ENCODE peak calls at places on chromosomes 1 and 21, in four cellular contexts. N, A, Q and B are unnamed samples.

GRCh38 chr1:198125995-198126758 is 30.6 kb upstream of the NEK7 start:
- DNase-seq in N (no peak), A (no peak), Q (no peak), B (peak)

GRCh38 chr1:57157818-57158606 is 192.2 kb upstream of the C8B start:
- DNase-seq in A (no peak), Q (no peak), N (no peak), B (no peak)

GRCh38 chr1:10651793-10652192 is 144.7 kb downstream of the CASZ1 start:
- DNase-seq in A (peak), Q (no peak), N (no peak), B (no peak)

GRCh38 chr1:243732627-243733026 is 117.4 kb downstream of the AKT3 start:
- DNase-seq in N (no peak), Q (no peak), A (no peak), B (no peak)

GRCh38 chr21:42056996-42057689 is 14.0 kb upstream of the UMODL1 start:
- DNase-seq in A (no peak), N (no peak), Q (no peak), B (no peak)

GRCh38 chr1:45584351-45585109 is 689 bp downstream of the NASP start:
- DNase-seq in Q (peak), N (peak), A (peak), B (peak)

GRCh38 chr1:110783292-110783918 is 89.5 kb upstream of the CD53 start:
- DNase-seq in A (peak), Q (peak), N (peak), B (peak)

GRCh38 chr1:157170677-157171515 is 32.7 kb upstream of the ETV3 start:
- DNase-seq in A (peak), N (peak), Q (no peak), B (peak)

GRCh38 chr1:40625076-40625475 is 40.4 kb downstream of the RIMS3 start:
- DNase-seq in N (peak), Q (peak), A (no peak), B (peak)

GRCh38 chr1:49046305-49046704 is 269.6 kb upstream of the BEND5 start:
- DNase-seq in A (no peak), Q (no peak), N (no peak), B (no peak)

GRCh38 chr1:202237052-202237451 is 43.5 kb downstream of the LGR6 start:
- DNase-seq in N (peak), A (peak), Q (no peak), B (peak)

GRCh38 chr21:42112223-42112622 is 41.1 kb downstream of the UMODL1 start:
- DNase-seq in N (no peak), Q (no peak), A (no peak), B (no peak)

GRCh38 chr1:237303929-237304328 is 261.9 kb downstream of the RYR2 start:
- DNase-seq in N (no peak), A (no peak), Q (no peak), B (no peak)

GRCh38 chr1:153374077-153374476 is 1.3 kb downstream of the S100A12 start:
- DNase-seq in Q (no peak), N (no peak), A (no peak), B (no peak)

GRCh38 chr1:207873055-207873890 is 37.7 kb downstream of the CD34 start:
- DNase-seq in A (peak), N (no peak), Q (no peak), B (no peak)

GRCh38 chr1:36448530-36449051 is 1.7 kb downstream of the OSCP1 start:
- DNase-seq in Q (no peak), N (no peak), A (peak), B (no peak)

GRCh38 chr1:67833595-67833926 is 294 bp upstream of the GNG12 start:
- DNase-seq in A (no peak), N (peak), Q (no peak), B (no peak)

GRCh38 chr1:21783679-21784603 is 992 bp upstream of the USP48 start:
- DNase-seq in A (peak), Q (no peak), N (no peak), B (peak)

GRCh38 chr1:9593492-9594465 is 5.1 kb downstream of the TMEM201 start:
- DNase-seq in Q (peak), N (peak), A (peak), B (peak)
- H3K27ac ChIP-seq in Q (peak), N (no peak), A (no peak), B (peak)

GRCh38 chr1:51555866-51556619 is 37.0 kb upstream of the EPS15 start:
- DNase-seq in Q (no peak), N (no peak), A (no peak), B (no peak)
- TF ChIP-seq POLR2A in Q (no peak), N (no peak), A (no peak), B (no peak)

GRCh38 chr1:226731257-226731893 is 7.7 kb downstream of the ITPKB start:
- DNase-seq in Q (no peak), A (no peak), N (no peak), B (no peak)
- H3K27ac ChIP-seq in Q (peak), A (no peak), N (no peak), B (no peak)

GRCh38 chr1:65066379-65066765 is 81.6 kb upstream of the AK4 start:
- DNase-seq in N (no peak), Q (no peak), A (no peak), B (no peak)

GRCh38 chr1:65069186-65069585 is 78.8 kb upstream of the AK4 start:
- DNase-seq in A (no peak), Q (no peak), N (no peak), B (no peak)

GRCh38 chr1:65068202-65069011 is 79.6 kb upstream of the AK4 start:
- DNase-seq in A (peak), N (peak), Q (no peak), B (no peak)

GRCh38 chr1:65066766-65067490 is 81.1 kb upstream of the AK4 start:
- DNase-seq in N (peak), Q (peak), A (peak), B (peak)

GRCh38 chr1:65067491-65068201 is 80.4 kb upstream of the AK4 start:
- DNase-seq in A (peak), N (peak), Q (peak), B (peak)
- TF ChIP-seq POLR2A in A (peak), N (no peak), Q (peak), B (no peak)

DNA sequence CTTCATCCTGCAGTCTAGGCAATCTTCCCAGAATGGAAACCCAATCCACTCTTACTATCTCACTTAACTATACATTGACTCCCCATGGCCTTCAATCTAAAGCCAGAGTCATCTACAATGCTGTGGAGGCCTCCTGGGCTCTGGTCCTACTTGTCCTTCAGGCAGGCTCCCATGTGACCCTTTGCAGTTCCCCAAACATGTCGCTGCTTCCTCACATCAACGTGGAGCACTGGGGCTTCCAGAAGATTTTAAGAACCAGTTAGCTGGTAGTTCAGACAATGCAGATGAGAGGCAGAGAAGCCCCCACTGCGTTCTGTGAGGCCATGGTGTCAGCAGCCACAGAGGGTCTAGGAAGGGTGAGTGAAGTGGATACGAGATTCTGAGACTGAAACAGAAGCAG is 18.6 kb downstream of the LYPD8 start:
- DNase-seq in N (no peak), A (peak), Q (no peak), B (no peak)
- H3K27ac ChIP-seq in N (no peak), A (no peak), Q (no peak), B (no peak)

DNA sequence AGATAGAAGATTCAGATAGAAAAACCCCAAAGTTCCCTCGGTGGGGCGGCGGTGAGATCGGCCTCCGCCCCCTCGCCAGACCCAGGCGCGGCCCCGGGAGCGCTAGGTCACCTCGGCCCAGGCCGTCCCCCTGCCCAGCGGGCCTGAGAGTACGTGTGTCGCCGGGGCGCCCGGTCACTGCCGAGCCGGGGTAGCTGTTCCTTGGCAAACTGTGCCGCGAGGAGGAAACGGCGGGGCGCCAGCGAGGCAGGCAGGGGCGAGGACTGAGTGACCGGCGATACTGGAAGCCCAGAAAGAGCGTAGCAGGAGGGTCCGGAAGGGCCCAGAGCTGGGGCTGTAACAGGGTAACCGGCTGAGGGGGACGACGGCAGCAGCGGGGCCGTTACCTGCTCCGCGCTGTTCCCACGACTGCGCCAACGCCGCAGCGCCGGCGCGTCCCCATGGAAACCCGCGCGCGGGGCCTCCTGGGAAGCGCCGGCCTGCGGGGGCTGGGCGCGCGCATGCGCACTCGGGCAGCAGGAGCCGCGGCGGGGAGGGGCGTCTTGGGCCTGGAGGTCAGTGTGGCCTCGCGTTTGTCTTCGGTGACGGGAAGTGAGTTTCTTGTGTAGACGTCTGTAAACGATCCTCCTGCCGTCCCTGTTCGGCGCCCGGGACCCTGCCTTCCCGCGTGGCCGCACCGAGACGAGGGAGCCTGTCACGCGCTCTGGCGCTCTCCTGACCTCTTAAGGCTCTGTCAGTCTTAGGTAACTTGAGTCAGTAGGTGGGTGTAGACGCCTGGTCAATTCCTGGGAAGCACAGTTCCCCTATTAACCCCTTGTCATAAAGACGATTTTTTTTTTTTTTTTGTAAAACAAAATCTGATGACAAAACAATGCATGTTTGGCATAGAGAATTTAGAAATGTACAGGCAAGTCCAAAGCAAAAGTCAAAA is at the start of gene LCA5L:
- DNase-seq in Q (peak), N (peak), A (peak), B (peak)
- TF ChIP-seq POLR2A in Q (peak), N (peak), A (peak), B (no peak)

GRCh38 chr1:203591626-203592025 is 35.0 kb upstream of the ATP2B4 start:
- DNase-seq in Q (no peak), A (no peak), N (no peak), B (no peak)

GRCh38 chr1:203589201-203589600 is 37.4 kb upstream of the ATP2B4 start:
- DNase-seq in N (no peak), A (no peak), Q (no peak), B (no peak)

GRCh38 chr1:203592156-203592555 is 34.5 kb upstream of the ATP2B4 start:
- DNase-seq in Q (no peak), A (no peak), N (peak), B (no peak)

GRCh38 chr1:203592728-203593127 is 33.9 kb upstream of the ATP2B4 start:
- DNase-seq in N (no peak), Q (no peak), A (no peak), B (no peak)

DNA sequence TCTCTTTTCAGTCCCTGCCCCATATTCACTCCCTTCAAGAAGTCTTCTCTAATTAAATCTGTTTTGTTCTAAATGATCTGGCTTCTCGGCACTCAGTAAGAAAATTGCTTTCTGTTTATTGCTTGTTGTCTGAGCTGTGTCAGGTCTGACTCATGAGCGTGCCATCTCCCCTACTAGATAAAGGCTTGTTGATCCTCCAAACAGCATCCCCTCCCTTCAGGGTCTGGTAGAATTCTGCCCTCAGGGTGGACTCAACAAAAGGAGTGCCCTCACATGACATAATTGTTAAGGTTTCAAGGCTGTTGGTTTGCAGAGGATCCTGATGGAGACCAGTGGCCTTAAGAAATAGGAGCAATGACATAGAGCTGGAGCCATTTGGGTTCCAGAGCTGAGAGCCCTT is 36.1 kb upstream of the ATP2B4 start:
- DNase-seq in Q (no peak), A (no peak), N (no peak), B (no peak)
- H3K27ac ChIP-seq in Q (no peak), A (no peak), N (no peak), B (peak)

GRCh38 chr1:151146416-151147131 is at the start of gene SEMA6C:
- DNase-seq in Q (peak), N (peak), A (peak), B (peak)
- TF ChIP-seq POLR2A in Q (peak), N (peak), A (peak), B (no peak)